ENCODE peak calls at places on chromosome 22, in nine cellular contexts. Y, X, T, N, R, B, M, I and V are unnamed samples.

GRCh38 chr22:37324340-37325023 is 42.2 kb downstream of the CYTH4 start:
- ATAC-seq in Y (no peak), X (no peak), T (no peak), N (no peak), R (no peak), B (no peak), M (peak), I (no peak), V (no peak)

GRCh38 chr22:50170453-50171318 is at the start of gene PANX2:
- ATAC-seq in Y (peak), X (no peak), T (peak), N (no peak), R (no peak), B (no peak), M (no peak), I (no peak), V (no peak)

GRCh38 chr22:22882033-22882717 is 5.4 kb upstream of the IGLL5 start:
- ATAC-seq in Y (no peak), X (no peak), T (no peak), N (peak), R (no peak), B (no peak), M (no peak), I (no peak), V (peak)

GRCh38 chr22:23225337-23225723 is 45.0 kb downstream of the BCR start:
- ATAC-seq in Y (no peak), X (no peak), T (no peak), N (no peak), R (no peak), B (no peak), M (no peak), I (peak), V (no peak)

GRCh38 chr22:34878996-34879395 is 187.0 kb upstream of the ISX start:
- ATAC-seq in Y (no peak), X (no peak), T (no peak), N (no peak), R (no peak), B (no peak), M (no peak), I (no peak), V (peak)

GRCh38 chr22:24685804-24686203 is 82.8 kb downstream of the GGT1 start:
- ATAC-seq in Y (no peak), X (no peak), T (no peak), N (peak), R (no peak), B (no peak), M (peak), I (no peak), V (no peak)

GRCh38 chr22:20027966-20028854 is 7.3 kb downstream of the TANGO2 start:
- ATAC-seq in Y (no peak), X (no peak), T (no peak), N (no peak), R (peak), B (no peak), M (peak), I (no peak), V (no peak)

GRCh38 chr22:45537734-45538181 is 35.1 kb downstream of the FBLN1 start:
- ATAC-seq in Y (no peak), X (peak), T (no peak), N (peak), R (no peak), B (no peak), M (no peak), I (no peak), V (peak)

GRCh38 chr22:17785185-17786184 is 11.2 kb upstream of the BID start:
- ATAC-seq in Y (no peak), X (peak), T (peak), N (peak), R (peak), B (peak), M (peak), I (peak), V (peak)

GRCh38 chr22:50274311-50274710 is 4.1 kb upstream of the MAPK11 start:
- ATAC-seq in Y (no peak), X (peak), T (no peak), N (peak), R (peak), B (no peak), M (peak), I (no peak), V (no peak)

GRCh38 chr22:44665115-44665514 is 36.9 kb upstream of the PRR5 start:
- ATAC-seq in Y (no peak), X (no peak), T (no peak), N (peak), R (no peak), B (no peak), M (peak), I (no peak), V (no peak)

GRCh38 chr22:28942801-28943500 is 59.6 kb downstream of the ZNRF3 start:
- ATAC-seq in Y (no peak), X (no peak), T (no peak), N (no peak), R (peak), B (no peak), M (peak), I (no peak), V (no peak)

GRCh38 chr22:35620624-35621245 is 3.6 kb upstream of the MB start:
- ATAC-seq in Y (no peak), X (no peak), T (no peak), N (peak), R (peak), B (no peak), M (no peak), I (no peak), V (no peak)

GRCh38 chr22:22168190-22168940 is 76.2 kb upstream of the VPREB1 start:
- ATAC-seq in Y (peak), X (peak), T (peak), N (no peak), R (peak), B (peak), M (peak), I (peak), V (peak)